ENCODE peak calls at places on chromosome 19, in seven cellular contexts. L is dorsolateral prefrontal cortex, S is cardiac muscle cell, D is activated B cell treated with CpG ODN at 0.5 μM for 24 hours, I is GM10248, H is PC-3, J is OCI-LY7. B is an unnamed sample.

GRCh38 chr19:3123088-3123721 is 12.6 kb upstream of the GNA15 start:
- DNase-seq in L (no peak), S (no peak), D (no peak), I (no peak), H (no peak), J (no peak), B (no peak)

GRCh38 chr19:1837625-1838105 is 10.6 kb downstream of the REXO1 start:
- DNase-seq in L (no peak), S (peak), D (peak), I (peak), H (peak), J (peak), B (peak)

GRCh38 chr19:57566396-57567256 is 7.0 kb upstream of the ZNF550 start:
- DNase-seq in L (no peak), S (peak), D (no peak), I (no peak), H (no peak), J (peak), B (no peak)

GRCh38 chr19:45250832-45251451 is at the start of gene MARK4:
- DNase-seq in L (peak), S (peak), D (peak), I (peak), H (peak), J (peak), B (peak)

GRCh38 chr19:12985049-12985776 is 10.1 kb upstream of the NFIX start:
- DNase-seq in L (peak), S (no peak), D (no peak), I (no peak), H (no peak), J (no peak), B (no peak)

GRCh38 chr19:55080121-55080914 is 4.6 kb downstream of the EPS8L1 start:
- DNase-seq in L (no peak), S (peak), D (peak), I (peak), H (no peak), J (peak), B (peak)

GRCh38 chr19:58568731-58569130 is 4.4 kb downstream of the MZF1 start:
- DNase-seq in L (peak), S (no peak), D (no peak), I (no peak), H (no peak), J (no peak), B (no peak)

GRCh38 chr19:41427647-41428480 is 690 bp upstream of the B3GNT8 start:
- DNase-seq in L (no peak), S (peak), D (no peak), I (peak), H (no peak), J (no peak), B (peak)

GRCh38 chr19:33720691-33721682 is 75.7 kb upstream of the KCTD15 start:
- DNase-seq in L (no peak), S (no peak), D (no peak), I (no peak), H (no peak), J (no peak), B (no peak)

GRCh38 chr19:33444238-33444992 is 70.9 kb downstream of the CEBPG start:
- DNase-seq in L (peak), S (no peak), D (no peak), I (no peak), H (no peak), J (no peak), B (no peak)

GRCh38 chr19:4870025-4870700 is 2.7 kb upstream of the PLIN3 start:
- DNase-seq in L (no peak), S (peak), D (no peak), I (no peak), H (peak), J (no peak), B (no peak)

GRCh38 chr19:33638167-33639033 is 16.6 kb downstream of the CHST8 start:
- DNase-seq in L (no peak), S (no peak), D (no peak), I (no peak), H (no peak), J (no peak), B (no peak)

GRCh38 chr19:16888629-16889371 is at the start of gene F2RL3:
- DNase-seq in L (no peak), S (peak), D (no peak), I (peak), H (no peak), J (no peak), B (no peak)

GRCh38 chr19:2034729-2035589 is 16.1 kb downstream of the MKNK2 start:
- DNase-seq in L (no peak), S (peak), D (peak), I (peak), H (peak), J (peak), B (peak)

GRCh38 chr19:44813331-44814131 is 4.6 kb downstream of the BCAM start:
- DNase-seq in L (no peak), S (no peak), D (no peak), I (no peak), H (no peak), J (no peak), B (peak)

GRCh38 chr19:23403581-23404324 is 8.5 kb upstream of the ZNF91 start:
- DNase-seq in L (no peak), S (no peak), D (no peak), I (no peak), H (no peak), J (no peak), B (no peak)

GRCh38 chr19:41531438-41532311 is 44.3 kb upstream of the CEACAM21 start:
- DNase-seq in L (no peak), S (peak), D (peak), I (peak), H (no peak), J (peak), B (no peak)

GRCh38 chr19:2607712-2608601 is 94.5 kb downstream of the GNG7 start:
- DNase-seq in L (no peak), S (no peak), D (peak), I (peak), H (no peak), J (no peak), B (no peak)

GRCh38 chr19:40613669-40614594 is 12.8 kb downstream of the LTBP4 start:
- DNase-seq in L (no peak), S (peak), D (peak), I (peak), H (no peak), J (peak), B (peak)

GRCh38 chr19:42443944-42444398 is 1.2 kb upstream of the CXCL17 start:
- DNase-seq in L (no peak), S (no peak), D (no peak), I (no peak), H (no peak), J (no peak), B (no peak)

GRCh38 chr19:58513694-58514563 is 2.1 kb upstream of the SLC27A5 start:
- DNase-seq in L (peak), S (peak), D (peak), I (peak), H (peak), J (peak), B (peak)

GRCh38 chr19:57788114-57788692 is 18.7 kb downstream of the ZNF586 start:
- DNase-seq in L (no peak), S (no peak), D (no peak), I (no peak), H (no peak), J (no peak), B (no peak)

GRCh38 chr19:33621811-33622504 is at the start of gene CHST8:
- DNase-seq in L (peak), S (peak), D (no peak), I (peak), H (no peak), J (no peak), B (peak)

GRCh38 chr19:6667114-6667627 is 2.8 kb downstream of the TNFSF14 start:
- DNase-seq in L (no peak), S (no peak), D (no peak), I (no peak), H (peak), J (no peak), B (no peak)

GRCh38 chr19:29287061-29287460 is 74.1 kb upstream of the UQCRFS1 start:
- DNase-seq in L (no peak), S (no peak), D (no peak), I (no peak), H (no peak), J (no peak), B (no peak)

GRCh38 chr19:2270157-2270571 is 11.8 kb downstream of the PEAK3 start:
- DNase-seq in L (no peak), S (no peak), D (no peak), I (no peak), H (no peak), J (peak), B (peak)

GRCh38 chr19:17548145-17548544 is 7.3 kb upstream of the COLGALT1 start:
- DNase-seq in L (no peak), S (no peak), D (no peak), I (no peak), H (no peak), J (no peak), B (no peak)

GRCh38 chr19:4115050-4115817 is 8.7 kb downstream of the MAP2K2 start:
- DNase-seq in L (peak), S (no peak), D (peak), I (peak), H (no peak), J (peak), B (no peak)

GRCh38 chr19:50994129-50994528 is 7.3 kb downstream of the KLK8 start:
- DNase-seq in L (no peak), S (no peak), D (no peak), I (no peak), H (peak), J (peak), B (no peak)

GRCh38 chr19:22545751-22546150 is 88.4 kb upstream of the ZNF492 start:
- DNase-seq in L (no peak), S (peak), D (no peak), I (peak), H (peak), J (peak), B (peak)

GRCh38 chr19:33193864-33194362 is at the start of gene LRP3:
- DNase-seq in L (peak), S (peak), D (no peak), I (no peak), H (peak), J (no peak), B (peak)

GRCh38 chr19:12841094-12841493 is 2.8 kb downstream of the MAST1 start:
- DNase-seq in L (peak), S (peak), D (no peak), I (no peak), H (no peak), J (no peak), B (peak)

GRCh38 chr19:41304706-41305483 is 5.1 kb upstream of the CCDC97 start:
- DNase-seq in L (no peak), S (no peak), D (no peak), I (no peak), H (no peak), J (no peak), B (no peak)

GRCh38 chr19:16265890-16266585 is 58.6 kb upstream of the KLF2 start:
- DNase-seq in L (no peak), S (no peak), D (no peak), I (no peak), H (no peak), J (no peak), B (no peak)

GRCh38 chr19:23558541-23558940 is 128.5 kb downstream of the ZNF675 start:
- DNase-seq in L (no peak), S (no peak), D (no peak), I (no peak), H (peak), J (no peak), B (no peak)

GRCh38 chr19:15062036-15062435 is 12.8 kb downstream of the CASP14 start:
- DNase-seq in L (no peak), S (no peak), D (no peak), I (no peak), H (no peak), J (no peak), B (no peak)

GRCh38 chr19:29515706-29516357 is 10.0 kb upstream of the VSTM2B start:
- DNase-seq in L (peak), S (no peak), D (no peak), I (no peak), H (no peak), J (no peak), B (no peak)

GRCh38 chr19:3638208-3639193 is 11.9 kb upstream of the CACTIN start:
- DNase-seq in L (no peak), S (no peak), D (no peak), I (no peak), H (no peak), J (no peak), B (no peak)

GRCh38 chr19:55486043-55486970 is 1.3 kb downstream of the NAT14 start:
- DNase-seq in L (no peak), S (no peak), D (no peak), I (no peak), H (no peak), J (no peak), B (no peak)

GRCh38 chr19:29640231-29640630 is 25.0 kb upstream of the PLEKHF1 start:
- DNase-seq in L (peak), S (no peak), D (no peak), I (no peak), H (no peak), J (no peak), B (no peak)

DNA sequence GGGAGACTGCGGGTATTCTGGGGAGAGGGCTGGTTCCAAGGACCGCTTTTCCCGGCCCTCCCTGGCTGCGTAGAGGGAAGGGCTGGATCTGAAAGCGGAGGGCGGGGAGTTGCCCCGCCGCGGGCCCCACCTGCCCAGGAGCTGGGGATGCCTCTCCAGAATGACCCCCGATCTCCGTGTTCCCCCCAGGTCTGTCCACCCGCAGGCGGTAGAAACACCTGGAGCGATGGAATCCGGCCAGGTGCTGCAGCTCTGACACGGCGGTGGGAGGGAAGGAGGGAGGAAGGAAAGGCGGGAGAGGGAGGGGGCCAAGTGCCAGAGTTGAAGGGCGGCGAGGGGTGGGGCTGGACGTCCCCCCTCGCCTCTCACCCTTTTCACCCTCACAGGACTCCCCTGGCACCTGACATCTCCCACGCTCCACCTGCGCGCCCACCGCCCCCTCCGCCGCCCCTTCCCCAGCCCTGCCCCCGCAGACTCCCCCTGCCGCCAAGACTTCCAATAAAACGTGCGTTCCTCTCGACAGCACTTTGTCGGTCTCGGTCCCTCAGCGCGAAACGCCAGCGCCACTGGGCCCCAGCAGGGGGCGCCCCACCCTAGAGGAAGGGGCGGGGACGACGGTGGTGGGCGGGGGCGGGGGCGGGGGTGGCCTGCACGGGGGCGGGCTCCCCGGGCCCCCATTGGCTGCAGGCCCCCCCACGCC is 374 bp upstream of the FXYD7 start:
- DNase-seq in L (no peak), S (peak), D (peak), I (peak), H (peak), J (peak), B (peak)
- TF ChIP-seq CTCF in L (peak), S (peak), D (no peak), I (peak), H (no peak), J (peak), B (peak)

GRCh38 chr19:36488816-36489138 is 584 bp downstream of the ZNF566 start:
- DNase-seq in L (no peak), S (no peak), D (no peak), I (peak), H (peak), J (peak), B (no peak)
- TF ChIP-seq CTCF in L (no peak), S (no peak), D (no peak), I (peak), H (peak), J (peak), B (no peak)

GRCh38 chr19:281992-282391 is 9.2 kb downstream of the PLPP2 start:
- DNase-seq in L (no peak), S (no peak), D (no peak), I (peak), H (no peak), J (no peak), B (no peak)
- TF ChIP-seq CTCF in L (no peak), S (no peak), D (no peak), I (no peak), H (no peak), J (no peak), B (no peak)

GRCh38 chr19:52690395-52691214 is 44.2 kb downstream of the ZNF611 start:
- DNase-seq in L (peak), S (peak), D (peak), I (peak), H (peak), J (peak), B (peak)
- TF ChIP-seq CTCF in L (peak), S (peak), D (no peak), I (no peak), H (no peak), J (peak), B (peak)

GRCh38 chr19:7869910-7870511 is 4.2 kb downstream of the PRR36 start:
- DNase-seq in L (no peak), S (no peak), D (no peak), I (no peak), H (peak), J (peak), B (peak)

GRCh38 chr19:7868326-7868670 is 5.9 kb downstream of the PRR36 start:
- DNase-seq in L (no peak), S (no peak), D (no peak), I (no peak), H (peak), J (no peak), B (no peak)

GRCh38 chr19:7868671-7869452 is 5.3 kb downstream of the PRR36 start:
- DNase-seq in L (peak), S (peak), D (peak), I (peak), H (peak), J (peak), B (peak)

GRCh38 chr19:7870571-7871279 is 3.5 kb downstream of the PRR36 start:
- DNase-seq in L (no peak), S (peak), D (no peak), I (peak), H (peak), J (peak), B (peak)

GRCh38 chr19:7869453-7869909 is 4.7 kb downstream of the PRR36 start:
- DNase-seq in L (peak), S (peak), D (peak), I (peak), H (peak), J (peak), B (peak)
- TF ChIP-seq CTCF in L (no peak), S (no peak), D (no peak), I (no peak), H (peak), J (peak), B (no peak)

GRCh38 chr19:49391581-49392399 is 3.7 kb downstream of the KASH5 start:
- DNase-seq in L (peak), S (peak), D (peak), I (peak), H (peak), J (peak), B (peak)
- TF ChIP-seq CTCF in L (peak), S (peak), D (peak), I (peak), H (peak), J (peak), B (peak)

GRCh38 chr19:10753305-10753704 is 35.4 kb downstream of the DNM2 start:
- DNase-seq in L (no peak), S (no peak), D (no peak), I (no peak), H (no peak), J (no peak), B (no peak)
- TF ChIP-seq CTCF in L (no peak), S (no peak), D (no peak), I (no peak), H (no peak), J (no peak), B (no peak)

B was measured in nephron progenitor cell.